ENCODE peak calls at places on chromosomes 4 and X, in ten cellular contexts. Y is stomach, J is ovary, H is uterus, M is BE2C, S is tibial nerve, F is right lobe of liver, P is SK-N-SH, V is psoas muscle, T is mucosa of descending colon. B is an unnamed sample. For H3K4me1, the result is how much of the 10 kb centered on the place peaks cover.

GRCh38 chr4:144709793-144710525 is 64.0 kb downstream of the HHIP start:
- DNase-seq in Y (no peak), P (no peak), T (no peak), F (no peak), S (no peak), M (no peak), J (no peak), V (no peak), H (no peak), B (no peak)

GRCh38 chrX:118493653-118494297 is 1.8 kb upstream of the DOCK11 start:
- DNase-seq in V (no peak), P (no peak), M (no peak), S (no peak), F (no peak), T (no peak), J (no peak), H (no peak), Y (no peak), B (no peak)

GRCh38 chr4:48110452-48110978 is 23.5 kb downstream of the TXK start:
- DNase-seq in J (no peak), S (no peak), V (no peak), H (no peak), P (no peak), Y (no peak), T (no peak), F (no peak), M (no peak), B (no peak)

GRCh38 chrX:67544871-67545771 is 1.3 kb downstream of the AR start:
- DNase-seq in V (peak), T (no peak), Y (no peak), H (peak), M (no peak), F (no peak), J (peak), P (peak), S (no peak), B (peak)

GRCh38 chrX:24341795-24342194 is 18.6 kb upstream of the SUPT20HL1 start:
- DNase-seq in M (no peak), J (no peak), T (no peak), H (no peak), V (no peak), Y (no peak), F (no peak), P (no peak), S (no peak), B (no peak)

GRCh38 chr4:105451346-105451745 is 22.5 kb downstream of the PPA2 start:
- DNase-seq in P (no peak), Y (no peak), S (no peak), V (no peak), T (no peak), F (no peak), M (no peak), J (no peak), H (no peak), B (no peak)

GRCh38 chrX:71111141-71111843 is at the start of gene IL2RG:
- DNase-seq in V (no peak), T (peak), F (no peak), S (no peak), Y (peak), H (no peak), P (no peak), J (no peak), M (no peak), B (no peak)

GRCh38 chr4:185634066-185634652 is 98.9 kb upstream of the PDLIM3 start:
- DNase-seq in Y (no peak), V (no peak), J (no peak), F (no peak), P (peak), H (no peak), T (no peak), S (no peak), M (no peak), B (no peak)

GRCh38 chr4:7157666-7158065 is 34.7 kb upstream of the SORCS2 start:
- DNase-seq in M (no peak), Y (no peak), V (no peak), P (no peak), T (no peak), H (peak), J (peak), F (peak), S (peak), B (peak)

GRCh38 chr4:53479731-53480525 is 102.5 kb downstream of the FIP1L1 start:
- DNase-seq in V (no peak), P (no peak), S (no peak), F (no peak), H (no peak), T (no peak), Y (no peak), J (no peak), M (no peak), B (no peak)

GRCh38 chr4:54568184-54568583 is 89.6 kb upstream of the KIT start:
- DNase-seq in T (no peak), P (no peak), V (no peak), H (no peak), S (no peak), Y (no peak), J (no peak), F (no peak), M (no peak), B (no peak)

GRCh38 chr4:101200561-101200960 is 146.8 kb downstream of the PPP3CA start:
- DNase-seq in Y (no peak), T (no peak), P (no peak), J (no peak), M (no peak), S (no peak), F (no peak), H (no peak), V (no peak), B (no peak)

GRCh38 chr4:174789666-174790065 is 39.4 kb downstream of the GLRA3 start:
- DNase-seq in H (no peak), F (no peak), V (no peak), P (no peak), M (no peak), Y (no peak), S (no peak), J (no peak), T (no peak), B (no peak)

GRCh38 chr4:57499786-57500185 is 389.6 kb upstream of the IGFBP7 start:
- DNase-seq in P (no peak), Y (no peak), V (no peak), H (no peak), F (no peak), T (no peak), M (no peak), J (no peak), S (no peak), B (no peak)

GRCh38 chr4:27248829-27249228 is 388.2 kb downstream of the STIM2 start:
- DNase-seq in T (no peak), F (no peak), H (no peak), V (no peak), Y (no peak), S (no peak), M (no peak), J (no peak), P (no peak), B (no peak)

GRCh38 chr4:176800891-176801534 is 8.3 kb upstream of the VEGFC start:
- DNase-seq in M (no peak), P (no peak), J (no peak), F (no peak), Y (no peak), S (no peak), H (no peak), T (no peak), V (no peak), B (no peak)

GRCh38 chr4:4422856-4423485 is 36.1 kb downstream of the NSG1 start:
- DNase-seq in T (no peak), F (peak), J (no peak), Y (no peak), S (no peak), H (no peak), M (no peak), P (no peak), V (no peak), B (no peak)

GRCh38 chrX:112642349-112642748 is 37.4 kb downstream of the LHFPL1 start:
- DNase-seq in V (no peak), T (no peak), M (peak), F (no peak), H (peak), J (peak), P (peak), Y (peak), S (no peak), B (no peak)

GRCh38 chr4:158170691-158171455 is 2.0 kb downstream of the GASK1B start:
- DNase-seq in F (peak), H (peak), S (peak), J (peak), P (no peak), M (peak), T (peak), V (peak), Y (no peak), B (peak)

GRCh38 chrX:72269671-72270251 is 7.3 kb downstream of the RPS4X start:
- DNase-seq in H (no peak), V (no peak), J (no peak), F (no peak), P (no peak), T (no peak), Y (no peak), S (no peak), M (no peak), B (no peak)

GRCh38 chr4:36235306-36235705 is 9.0 kb downstream of the ARAP2 start:
- DNase-seq in T (no peak), P (no peak), V (no peak), J (no peak), H (no peak), M (no peak), S (no peak), F (no peak), Y (no peak), B (no peak)

GRCh38 chr4:124879195-124879594 is 166.7 kb upstream of the ANKRD50 start:
- DNase-seq in P (no peak), J (no peak), F (no peak), T (no peak), H (no peak), Y (no peak), M (no peak), S (no peak), V (no peak), B (no peak)

GRCh38 chrX:138711399-138712347 is at the start of gene FGF13:
- DNase-seq in M (peak), F (peak), V (peak), J (peak), Y (peak), H (peak), S (no peak), P (peak), T (peak), B (peak)

GRCh38 chr4:153922148-153922547 is 133.3 kb upstream of the SFRP2 start:
- DNase-seq in M (no peak), Y (no peak), J (no peak), T (no peak), V (no peak), S (no peak), P (no peak), F (no peak), H (no peak), B (no peak)

GRCh38 chr4:153912296-153912695 is 123.4 kb upstream of the SFRP2 start:
- DNase-seq in J (no peak), M (no peak), H (no peak), Y (no peak), T (no peak), V (no peak), F (no peak), P (no peak), S (no peak), B (no peak)

GRCh38 chr4:153919667-153920066 is 130.8 kb upstream of the SFRP2 start:
- DNase-seq in V (no peak), Y (no peak), M (no peak), F (no peak), J (no peak), S (no peak), T (no peak), H (no peak), P (no peak), B (no peak)

GRCh38 chr4:153916273-153916755 is 127.4 kb upstream of the SFRP2 start:
- DNase-seq in Y (no peak), V (no peak), S (no peak), P (no peak), F (no peak), T (no peak), M (no peak), J (no peak), H (no peak), B (no peak)
- TF ChIP-seq CTCF in Y (no peak), V (no peak), S (no peak), P (no peak), F (no peak), T (no peak), M (no peak), J (no peak), H (no peak), B (no peak)

GRCh38 chr4:1715002-1715761 is 3.1 kb upstream of the SLBP start:
- DNase-seq in H (no peak), V (no peak), F (no peak), P (no peak), Y (no peak), J (peak), M (no peak), S (no peak), T (no peak), B (no peak)
- H3K4me1 ChIP-seq in H (under half), V (half or more), F (under half), P (under half), Y (half or more), J (under half), M (under half), S (under half), T (under half), B (under half)

DNA sequence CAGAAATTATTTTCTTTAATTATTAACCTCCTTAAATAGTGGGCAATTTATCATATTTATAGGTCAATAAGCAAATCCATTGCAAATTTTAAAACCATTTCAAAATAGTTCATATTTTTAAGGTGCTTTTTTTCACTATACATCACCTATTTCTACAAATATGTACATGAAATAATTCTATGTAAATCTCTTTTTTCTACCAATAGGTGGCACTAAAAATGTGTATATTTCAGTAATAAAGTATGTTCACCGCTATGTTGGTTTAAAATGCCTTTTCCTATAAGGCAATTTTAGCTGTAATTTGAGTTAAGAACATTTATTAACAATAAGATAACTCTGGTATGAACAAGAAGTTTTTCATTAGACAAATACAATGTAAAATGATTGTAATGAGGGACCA is 672.2 kb downstream of the KCTD8 start:
- DNase-seq in S (no peak), J (no peak), Y (no peak), P (peak), F (no peak), M (no peak), V (no peak), T (no peak), H (no peak), B (no peak)
- TF ChIP-seq CTCF in S (no peak), J (no peak), Y (no peak), P (peak), F (peak), M (no peak), V (no peak), T (no peak), H (no peak), B (no peak)

DNA sequence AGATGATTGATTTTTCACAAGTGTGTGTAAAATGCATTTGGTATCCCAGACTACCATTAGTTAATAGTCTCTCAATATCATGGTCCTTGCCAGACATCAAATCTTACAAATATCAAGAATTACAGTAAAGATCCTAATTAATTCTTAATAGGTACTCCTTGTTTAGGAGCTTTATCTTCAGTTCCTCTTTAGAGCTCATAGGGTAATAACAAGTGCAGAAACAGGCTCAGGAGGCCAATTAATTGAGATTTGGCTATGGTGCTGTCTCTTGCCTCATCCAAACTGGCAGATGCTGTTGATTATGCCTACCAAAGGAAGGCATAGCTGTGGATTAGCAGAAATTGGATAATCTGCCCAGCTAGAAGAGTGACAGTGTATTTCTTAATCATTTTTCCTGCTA is 6.9 kb downstream of the MTMR1 start:
- DNase-seq in V (no peak), H (no peak), Y (no peak), F (no peak), T (no peak), J (no peak), P (no peak), M (no peak), S (no peak), B (no peak)
- H3K4me1 ChIP-seq in V (under half), H (under half), Y (under half), F (under half), T (under half), J (under half), P (under half), M (under half), S (under half), B (under half)

GRCh38 chr4:181671672-181672071 is 571.5 kb upstream of the TENM3 start:
- DNase-seq in S (no peak), H (no peak), F (no peak), P (no peak), V (no peak), Y (no peak), T (no peak), M (peak), J (no peak), B (no peak)

GRCh38 chr4:181677203-181677602 is 566.0 kb upstream of the TENM3 start:
- DNase-seq in V (no peak), S (no peak), H (no peak), F (no peak), M (no peak), T (no peak), P (no peak), Y (no peak), J (no peak), B (no peak)

GRCh38 chr4:181676546-181676945 is 566.7 kb upstream of the TENM3 start:
- DNase-seq in H (no peak), S (no peak), M (no peak), J (no peak), P (no peak), V (no peak), Y (no peak), T (no peak), F (no peak), B (no peak)

GRCh38 chr4:181672751-181673150 is 570.5 kb upstream of the TENM3 start:
- DNase-seq in J (no peak), M (no peak), F (no peak), Y (no peak), H (no peak), P (no peak), S (no peak), V (no peak), T (no peak), B (no peak)

DNA sequence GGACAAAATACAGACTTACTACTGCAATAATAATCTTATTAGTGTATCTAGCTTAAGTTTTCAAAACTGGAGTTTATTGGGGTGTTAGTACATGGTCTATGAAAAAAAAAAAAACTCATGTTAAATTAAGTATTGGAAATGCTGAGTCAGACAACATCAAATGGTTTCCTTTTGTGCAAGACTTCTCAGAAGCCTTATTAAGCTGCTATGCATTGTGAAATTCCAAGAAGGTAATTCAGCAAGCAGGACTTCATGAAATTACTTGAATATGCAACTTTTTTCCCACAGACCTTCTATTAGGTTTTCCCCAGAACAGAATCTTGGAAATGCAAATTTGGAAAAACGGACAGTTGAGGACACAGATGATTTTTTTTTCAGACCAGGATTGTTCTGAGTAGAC is 568.9 kb upstream of the TENM3 start:
- DNase-seq in V (no peak), M (no peak), J (no peak), P (no peak), Y (no peak), T (no peak), H (no peak), S (no peak), F (no peak), B (no peak)
- TF ChIP-seq CTCF in V (no peak), M (no peak), J (no peak), P (no peak), Y (no peak), T (no peak), H (no peak), S (no peak), F (no peak), B (no peak)

GRCh38 chr4:100103671-100104070 is 86.6 kb downstream of the DDIT4L start:
- DNase-seq in V (no peak), S (no peak), H (no peak), Y (no peak), T (no peak), P (no peak), M (no peak), J (no peak), F (no peak), B (no peak)
- H3K4me1 ChIP-seq in V (under half), S (under half), H (under half), Y (under half), T (under half), P (under half), M (under half), J (under half), F (under half), B (under half)

DNA sequence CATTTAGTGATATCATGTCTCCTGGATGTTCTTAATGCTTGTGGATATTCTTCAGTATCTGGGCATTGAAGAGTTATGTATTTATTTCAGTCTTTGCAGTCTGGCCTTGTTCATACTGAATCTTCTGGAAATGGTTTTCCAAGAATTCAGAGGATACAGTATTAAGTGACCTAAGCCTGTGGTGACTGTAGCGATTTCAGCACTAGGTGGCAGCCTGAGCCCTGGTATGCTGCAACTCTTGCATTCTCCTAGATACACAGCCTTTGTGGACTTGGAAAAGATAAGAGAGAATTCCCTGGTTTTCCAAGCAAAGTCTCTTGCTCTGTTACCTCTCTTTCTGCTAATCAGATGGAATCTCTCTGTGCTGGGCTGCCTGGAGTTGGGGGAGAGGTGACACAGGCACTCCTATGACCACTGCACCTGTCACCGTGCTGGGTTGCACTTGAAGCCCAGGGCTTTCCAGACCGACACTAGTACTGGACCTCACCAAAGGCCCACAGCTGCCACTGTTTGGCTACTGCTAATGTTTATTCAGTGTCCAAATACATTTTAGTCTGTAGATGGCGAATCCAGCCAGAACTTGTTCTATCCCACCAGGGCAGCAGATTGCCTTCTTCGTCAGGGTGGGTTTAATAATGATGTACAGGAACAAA is 19.3 kb upstream of the SPIN2A start:
- DNase-seq in T (peak), Y (peak), H (no peak), M (peak), S (no peak), P (no peak), J (no peak), V (no peak), F (peak), B (no peak)
- TF ChIP-seq CTCF in T (no peak), Y (no peak), H (no peak), M (peak), S (no peak), P (peak), J (no peak), V (peak), F (peak), B (peak)

GRCh38 chr4:23874536-23874901 is 15.3 kb downstream of the PPARGC1A start:
- DNase-seq in T (no peak), Y (no peak), S (no peak), H (no peak), P (no peak), M (no peak), J (no peak), V (no peak), F (peak), B (no peak)
- H3K4me1 ChIP-seq in T (under half), Y (under half), S (under half), H (under half), P (under half), M (under half), J (under half), V (half or more), F (under half), B (under half)